ENCODE peak calls at places on chromosomes 1 and 21, in nine cellular contexts. Q, G, E, P, Y, Z, D, I and T are unnamed samples.

GRCh38 chr1:225977937-225978748 is 21.0 kb downstream of the SDE2 start:
- DNase-seq in Q (no peak), G (no peak), E (no peak), P (no peak), Y (no peak), Z (no peak), D (no peak), I (no peak), T (no peak)

GRCh38 chr1:177650947-177651346 is 318.9 kb downstream of the SEC16B start:
- DNase-seq in Q (no peak), G (no peak), E (no peak), P (no peak), Y (no peak), Z (no peak), D (no peak), I (no peak), T (no peak)

GRCh38 chr1:28056129-28056925 is 32.1 kb downstream of the EYA3 start:
- DNase-seq in Q (no peak), G (no peak), E (no peak), P (peak), Y (no peak), Z (no peak), D (peak), I (no peak), T (no peak)

GRCh38 chr1:27144920-27145661 is 9.8 kb downstream of the SLC9A1 start:
- DNase-seq in Q (peak), G (no peak), E (no peak), P (no peak), Y (no peak), Z (peak), D (no peak), I (no peak), T (no peak)

GRCh38 chr1:232575524-232576040 is 54.4 kb downstream of the SIPA1L2 start:
- DNase-seq in Q (peak), G (no peak), E (no peak), P (peak), Y (no peak), Z (peak), D (no peak), I (no peak), T (peak)

GRCh38 chr1:194940336-194940735 is 1667.9 kb downstream of the KCNT2 start:
- DNase-seq in Q (no peak), G (no peak), E (no peak), P (no peak), Y (no peak), Z (no peak), D (no peak), I (no peak), T (no peak)

GRCh38 chr1:38929476-38929875 is 12.2 kb downstream of the RHBDL2 start:
- DNase-seq in Q (no peak), G (no peak), E (no peak), P (no peak), Y (peak), Z (no peak), D (peak), I (no peak), T (no peak)

GRCh38 chr1:48697066-48697707 is 79.5 kb downstream of the BEND5 start:
- DNase-seq in Q (peak), G (peak), E (peak), P (no peak), Y (peak), Z (peak), D (no peak), I (no peak), T (peak)

GRCh38 chr1:11697893-11698210 is 6.3 kb downstream of the DRAXIN start:
- DNase-seq in Q (no peak), G (no peak), E (no peak), P (no peak), Y (no peak), Z (no peak), D (no peak), I (no peak), T (no peak)

GRCh38 chr1:2971146-2971501 is 50.1 kb upstream of the ACTRT2 start:
- DNase-seq in Q (no peak), G (no peak), E (no peak), P (no peak), Y (no peak), Z (no peak), D (no peak), I (no peak), T (no peak)

GRCh38 chr1:42177551-42177981 is 13.0 kb upstream of the GUCA2A start:
- DNase-seq in Q (peak), G (no peak), E (no peak), P (peak), Y (no peak), Z (peak), D (no peak), I (no peak), T (peak)

GRCh38 chr1:81574365-81574764 is 226.4 kb upstream of the ADGRL2 start:
- DNase-seq in Q (no peak), G (no peak), E (no peak), P (no peak), Y (no peak), Z (no peak), D (no peak), I (no peak), T (no peak)

GRCh38 chr1:55893155-55893554 is 678.0 kb upstream of the USP24 start:
- DNase-seq in Q (peak), G (no peak), E (peak), P (peak), Y (no peak), Z (peak), D (no peak), I (no peak), T (peak)

GRCh38 chr1:213094446-213094845 is 43.4 kb downstream of the RPS6KC1 start:
- DNase-seq in Q (no peak), G (no peak), E (no peak), P (no peak), Y (no peak), Z (no peak), D (no peak), I (no peak), T (no peak)

GRCh38 chr1:214285622-214286440 is 4.9 kb downstream of the SMYD2 start:
- DNase-seq in Q (no peak), G (no peak), E (no peak), P (peak), Y (no peak), Z (no peak), D (no peak), I (no peak), T (no peak)

GRCh38 chr1:226637147-226637935 is 88.8 kb downstream of the STUM start:
- DNase-seq in Q (no peak), G (no peak), E (no peak), P (no peak), Y (no peak), Z (peak), D (no peak), I (no peak), T (no peak)

GRCh38 chr1:208238710-208239517 is 5.3 kb downstream of the PLXNA2 start:
- DNase-seq in Q (peak), G (no peak), E (peak), P (peak), Y (peak), Z (peak), D (peak), I (peak), T (peak)

GRCh38 chr1:151371744-151372410 is 628 bp downstream of the SELENBP1 start:
- DNase-seq in Q (peak), G (no peak), E (peak), P (peak), Y (no peak), Z (peak), D (peak), I (no peak), T (peak)

GRCh38 chr1:162846256-162847212 is 14.4 kb downstream of the CCDC190 start:
- DNase-seq in Q (peak), G (no peak), E (no peak), P (peak), Y (no peak), Z (peak), D (no peak), I (no peak), T (peak)

GRCh38 chr21:33691945-33692594 is 49.8 kb downstream of the ITSN1 start:
- DNase-seq in Q (no peak), G (no peak), E (peak), P (no peak), Y (no peak), Z (no peak), D (no peak), I (no peak), T (no peak)

GRCh38 chr1:26582836-26583460 is 53.4 kb downstream of the RPS6KA1 start:
- DNase-seq in Q (peak), G (peak), E (no peak), P (peak), Y (no peak), Z (peak), D (no peak), I (no peak), T (peak)

GRCh38 chr1:117674521-117675400 is 68.9 kb downstream of the TENT5C start:
- DNase-seq in Q (no peak), G (no peak), E (peak), P (peak), Y (peak), Z (peak), D (no peak), I (no peak), T (peak)

GRCh38 chr1:38018864-38019343 is 6.4 kb downstream of the UTP11 start:
- DNase-seq in Q (peak), G (no peak), E (no peak), P (no peak), Y (no peak), Z (peak), D (no peak), I (no peak), T (peak)

GRCh38 chr1:21325231-21325718 is 35.0 kb upstream of the ECE1 start:
- DNase-seq in Q (no peak), G (no peak), E (no peak), P (no peak), Y (no peak), Z (no peak), D (no peak), I (no peak), T (no peak)

GRCh38 chr1:117106478-117106877 is 15.1 kb downstream of the TRIM45 start:
- DNase-seq in Q (no peak), G (no peak), E (no peak), P (no peak), Y (no peak), Z (peak), D (no peak), I (no peak), T (no peak)